ENCODE peak calls at places on chromosomes 5 and 9, in seven cellular contexts. C is ovary, O is mesothelial cell of epicardium, P is A549, Y is stomach, D is GM20000, F is cardiac muscle cell. W is an unnamed sample.

GRCh38 chr5:44875661-44876250 is 67.0 kb downstream of the MRPS30 start:
- DNase-seq in C (no peak), F (no peak), Y (no peak), D (peak; percentile 74), O (no peak), P (peak; percentile 64), W (peak; percentile 49)

GRCh38 chr5:124755565-124755964 is 9.1 kb upstream of the ZNF608 start:
- DNase-seq in F (no peak), Y (no peak), D (no peak), O (no peak), P (peak; percentile 21), C (no peak), W (no peak)

GRCh38 chr5:178232124-178232919 is at the start of gene PHYKPL:
- DNase-seq in P (peak; percentile 64), C (peak; percentile 83), D (peak; percentile 85), O (peak; percentile 54), Y (peak; percentile 73), F (peak; percentile 85), W (peak; percentile 74)

GRCh38 chr5:1519631-1520141 is 4.1 kb downstream of the LPCAT1 start:
- DNase-seq in P (no peak), Y (no peak), C (peak; percentile 13), F (no peak), D (no peak), O (no peak), W (no peak)

GRCh38 chr5:136285501-136285900 is 79.8 kb downstream of the TRPC7 start:
- DNase-seq in Y (no peak), O (no peak), C (no peak), D (no peak), P (no peak), F (no peak), W (no peak)

GRCh38 chr5:14665949-14666741 is 1.6 kb downstream of the OTULIN start:
- DNase-seq in O (no peak), C (no peak), P (peak; percentile 46), D (peak; percentile 66), Y (no peak), F (no peak), W (peak; percentile 82)

GRCh38 chr5:169745441-169746146 is 108.5 kb downstream of the DOCK2 start:
- DNase-seq in O (no peak), P (no peak), D (no peak), F (peak; percentile 80), Y (no peak), C (peak; percentile 32), W (no peak)

GRCh38 chr5:90558344-90559192 is at the start of gene ADGRV1:
- DNase-seq in D (peak; percentile 31), P (peak; percentile 8), Y (peak; percentile 77), O (peak; percentile 53), F (peak; percentile 95), C (peak; percentile 34), W (peak; percentile 10)

GRCh38 chr9:549425-549997 is 292.0 kb upstream of the DMRT1 start:
- DNase-seq in F (no peak), D (no peak), C (no peak), O (no peak), Y (no peak), P (no peak), W (no peak)

GRCh38 chr9:16540996-16541668 is 329.3 kb downstream of the BNC2 start:
- DNase-seq in Y (no peak), P (no peak), O (no peak), C (no peak), D (no peak), F (no peak), W (no peak)

GRCh38 chr9:97529363-97530076 is 28.1 kb downstream of the TMOD1 start:
- DNase-seq in C (no peak), D (peak; percentile 68), F (peak; percentile 93), O (no peak), P (peak; percentile 36), Y (no peak), W (peak; percentile 8)

GRCh38 chr9:136759436-136760325 is 1.6 kb upstream of the LCN8 start:
- DNase-seq in O (no peak), F (no peak), Y (no peak), P (no peak), C (no peak), D (no peak), W (no peak)

DNA sequence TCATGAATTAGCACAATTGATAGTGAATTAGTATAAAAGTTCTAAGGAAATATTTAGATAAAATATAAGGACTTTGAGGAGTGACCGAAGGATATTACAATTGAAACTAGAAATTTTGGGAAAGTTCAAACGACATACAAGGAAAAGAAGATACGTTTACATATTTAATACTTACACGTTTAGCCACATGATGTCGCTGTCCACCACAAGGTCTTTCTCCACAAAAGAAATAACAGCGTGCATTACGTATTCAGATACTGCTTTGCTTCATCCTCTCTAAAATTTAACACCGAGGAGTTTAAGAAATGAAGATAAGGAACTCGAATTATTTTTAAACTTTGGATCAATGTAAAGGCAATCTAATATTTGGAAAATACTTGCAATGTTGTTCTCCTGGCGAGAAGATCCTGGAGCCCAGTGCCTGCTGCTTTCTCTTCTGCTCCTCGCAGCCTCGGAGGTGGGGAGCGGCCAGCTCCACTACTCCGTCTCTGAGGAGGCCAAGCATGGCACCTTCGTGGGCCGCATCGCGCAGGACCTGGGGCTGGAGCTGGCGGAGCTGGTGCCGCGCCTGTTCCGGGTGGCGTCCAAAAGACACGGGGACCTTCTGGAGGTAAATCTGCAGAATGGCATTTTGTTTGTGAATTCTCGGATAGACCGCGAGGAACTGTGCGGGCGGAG is at the start of gene PCDHA3:
- DNase-seq in P (peak; percentile 22), F (no peak), O (no peak), C (no peak), D (no peak), Y (no peak), W (peak; percentile 9)
- TF ChIP-seq CTCF in P (peak; percentile 61), F (peak; percentile 18), O (no peak), C (peak; percentile 25), D (no peak), Y (no peak), W (no peak)

GRCh38 chr9:72254881-72255545 is 105.8 kb downstream of the GDA start:
- DNase-seq in O (no peak), P (no peak), F (no peak), D (no peak), C (no peak), Y (no peak), W (no peak)
- TF ChIP-seq CTCF in O (no peak), P (no peak), F (no peak), D (no peak), C (no peak), Y (no peak), W (no peak)

GRCh38 chr9:134591082-134591571 is 50.5 kb upstream of the COL5A1 start:
- DNase-seq in C (no peak), P (no peak), D (no peak), O (no peak), Y (no peak), F (no peak), W (no peak)

GRCh38 chr9:134592819-134593200 is 48.8 kb upstream of the COL5A1 start:
- DNase-seq in O (no peak), F (no peak), D (no peak), C (no peak), P (no peak), Y (no peak), W (no peak)

GRCh38 chr9:134593286-134593685 is 48.3 kb upstream of the COL5A1 start:
- DNase-seq in P (no peak), Y (no peak), C (no peak), O (no peak), F (no peak), D (no peak), W (no peak)

GRCh38 chr9:134591573-134591981 is 50.0 kb upstream of the COL5A1 start:
- DNase-seq in O (no peak), C (no peak), P (no peak), D (no peak), F (no peak), Y (no peak), W (no peak)

GRCh38 chr9:134592018-134592818 is 49.4 kb upstream of the COL5A1 start:
- DNase-seq in P (peak; percentile 71), F (peak; percentile 32), D (no peak), C (no peak), O (no peak), Y (no peak), W (no peak)
- TF ChIP-seq CTCF in P (no peak), F (no peak), D (no peak), C (no peak), O (no peak), Y (no peak), W (no peak)

GRCh38 chr5:142601432-142601831 is 84.5 kb downstream of the FGF1 start:
- DNase-seq in F (no peak), O (no peak), Y (no peak), P (no peak), D (no peak), C (no peak), W (peak; percentile 23)
- TF ChIP-seq CTCF in F (no peak), O (no peak), Y (no peak), P (no peak), D (no peak), C (no peak), W (no peak)

W was measured in activated CD8-positive, alpha-beta T cell treated with anti-CD3 and anti-CD28 coated beads for 36 hours.